ENCODE peak calls at places on chromosomes 4 and X, in seven cellular contexts. One of them, this sample, is unnamed.

GRCh38 chr4:45931151-45931550 is 192.7 kb downstream of the GABRG1 start:
- DNase-seq in SK-N-SH: no peak
- DNase-seq in H1: no peak
- DNase-seq in HCT116: no peak
- DNase-seq in K562: no peak
- DNase-seq in HepG2: no peak
- DNase-seq in GM12878: no peak
- DNase-seq in this sample: no peak

GRCh38 chr4:16627999-16628398 is 270.4 kb downstream of the LDB2 start:
- DNase-seq in SK-N-SH: no peak
- DNase-seq in H1: no peak
- DNase-seq in HCT116: no peak
- DNase-seq in K562: no peak
- DNase-seq in HepG2: no peak
- DNase-seq in GM12878: no peak
- DNase-seq in this sample: no peak

GRCh38 chr4:37879365-37879764 is 11.5 kb upstream of the TBC1D1 start:
- DNase-seq in SK-N-SH: no peak
- DNase-seq in H1: no peak
- DNase-seq in HCT116: no peak
- DNase-seq in K562: no peak
- DNase-seq in HepG2: no peak
- DNase-seq in GM12878: no peak
- DNase-seq in this sample: no peak

GRCh38 chr4:108359936-108360681 is 191.4 kb upstream of the LEF1 start:
- DNase-seq in SK-N-SH: no peak
- DNase-seq in H1: no peak
- DNase-seq in HCT116: no peak
- DNase-seq in K562: peak; percentile 95
- DNase-seq in HepG2: no peak
- DNase-seq in GM12878: no peak
- DNase-seq in this sample: no peak

GRCh38 chr4:129583868-129584267 is 487.9 kb downstream of the C4orf33 start:
- DNase-seq in SK-N-SH: no peak
- DNase-seq in H1: no peak
- DNase-seq in HCT116: no peak
- DNase-seq in K562: no peak
- DNase-seq in HepG2: no peak
- DNase-seq in GM12878: no peak
- DNase-seq in this sample: no peak

GRCh38 chr4:123554263-123554662 is 157.7 kb downstream of the SPRY1 start:
- DNase-seq in SK-N-SH: no peak
- DNase-seq in H1: no peak
- DNase-seq in HCT116: no peak
- DNase-seq in K562: no peak
- DNase-seq in HepG2: no peak
- DNase-seq in GM12878: no peak
- DNase-seq in this sample: no peak

GRCh38 chr4:59039046-59039445 is 1928.9 kb upstream of the IGFBP7 start:
- DNase-seq in SK-N-SH: no peak
- DNase-seq in H1: no peak
- DNase-seq in HCT116: no peak
- DNase-seq in K562: no peak
- DNase-seq in HepG2: no peak
- DNase-seq in GM12878: no peak
- DNase-seq in this sample: no peak

GRCh38 chr4:113979157-113979972 is at the start of gene ARSJ:
- DNase-seq in SK-N-SH: peak; percentile 76
- DNase-seq in H1: peak; percentile 80
- DNase-seq in HCT116: peak; percentile 32
- DNase-seq in K562: no peak
- DNase-seq in HepG2: no peak
- DNase-seq in GM12878: no peak
- DNase-seq in this sample: peak; percentile 56

GRCh38 chr4:77156533-77156911 is 485 bp upstream of the CCNG2 start:
- DNase-seq in SK-N-SH: peak; percentile 91
- DNase-seq in H1: peak; percentile 89
- DNase-seq in HCT116: peak; percentile 100
- DNase-seq in K562: peak; percentile 98
- DNase-seq in HepG2: peak; percentile 99
- DNase-seq in GM12878: peak; percentile 98
- DNase-seq in this sample: peak; percentile 99

GRCh38 chr4:77158487-77158861 is 1.5 kb downstream of the CCNG2 start:
- DNase-seq in SK-N-SH: no peak
- DNase-seq in H1: no peak
- DNase-seq in HCT116: no peak
- DNase-seq in K562: peak; percentile 19
- DNase-seq in HepG2: no peak
- DNase-seq in GM12878: no peak
- DNase-seq in this sample: no peak

GRCh38 chr4:77155631-77156345 is 1.2 kb upstream of the CCNG2 start:
- DNase-seq in SK-N-SH: no peak
- DNase-seq in H1: no peak
- DNase-seq in HCT116: no peak
- DNase-seq in K562: no peak
- DNase-seq in HepG2: no peak
- DNase-seq in GM12878: no peak
- DNase-seq in this sample: peak; percentile 87

GRCh38 chr4:77157859-77158486 is 966 bp downstream of the CCNG2 start:
- DNase-seq in SK-N-SH: peak; percentile 93
- DNase-seq in H1: peak; percentile 93
- DNase-seq in HCT116: peak; percentile 51
- DNase-seq in K562: peak; percentile 77
- DNase-seq in HepG2: peak; percentile 78
- DNase-seq in GM12878: peak; percentile 45
- DNase-seq in this sample: peak; percentile 66

DNA sequence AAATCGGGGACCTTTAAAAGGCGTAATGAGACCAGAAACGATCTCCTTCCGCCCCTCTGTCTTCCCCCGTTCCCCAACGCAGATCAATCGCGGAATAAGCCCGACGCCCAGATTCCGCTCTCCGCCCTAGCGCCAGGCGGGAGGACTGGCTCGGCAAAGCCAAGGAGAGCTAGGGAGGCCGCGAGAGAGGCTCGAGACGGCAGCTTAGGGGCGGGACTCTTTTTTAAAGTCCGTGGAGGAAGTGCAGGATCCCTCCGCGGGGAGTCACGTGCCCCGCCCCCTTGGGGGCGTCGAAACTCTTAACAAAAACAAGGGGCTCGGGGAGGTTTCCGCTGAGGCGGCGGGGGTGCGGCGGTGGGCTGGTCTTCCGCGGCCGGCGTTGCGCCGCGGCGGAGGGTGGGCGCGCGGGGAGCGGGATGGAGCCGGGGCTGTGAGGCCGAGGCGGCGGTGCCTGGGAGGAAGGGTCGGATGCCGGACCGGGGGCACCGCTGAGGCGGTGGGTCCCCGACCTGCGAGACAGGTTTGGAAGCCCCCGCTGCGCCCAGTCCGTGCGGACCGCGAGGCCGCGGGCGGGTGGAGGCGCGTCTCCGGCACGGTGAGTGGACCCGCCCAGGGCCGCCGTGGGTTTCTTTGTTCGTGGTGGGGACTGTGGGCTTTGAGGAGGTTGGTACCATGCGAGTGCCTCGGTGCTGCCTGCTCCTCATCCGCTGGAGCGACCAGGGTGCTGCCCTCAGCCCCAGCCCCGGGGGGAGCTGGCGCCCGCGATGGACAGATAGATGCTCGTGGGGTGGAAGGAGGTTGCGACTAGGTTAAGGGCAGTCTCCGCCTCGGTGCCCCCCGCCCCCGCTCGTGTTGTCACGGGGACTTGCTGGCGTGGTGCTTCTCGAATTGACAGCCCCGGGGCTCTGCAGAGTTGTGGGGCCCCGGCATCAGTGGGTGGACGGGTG is at the start of gene CCNG2:
- DNase-seq in SK-N-SH: peak; percentile 84
- DNase-seq in H1: peak; percentile 97
- DNase-seq in HCT116: no peak
- DNase-seq in K562: peak; percentile 88
- DNase-seq in HepG2: peak; percentile 12
- DNase-seq in GM12878: no peak
- DNase-seq in this sample: no peak
- TF ChIP-seq JUND in SK-N-SH: peak; percentile 37
- TF ChIP-seq JUND in H1: no peak
- TF ChIP-seq JUND in HCT116: peak; percentile 46
- TF ChIP-seq JUND in K562: no peak
- TF ChIP-seq JUND in HepG2: peak; percentile 42
- TF ChIP-seq JUND in GM12878: no peak
- TF ChIP-seq JUND in this sample: no peak

GRCh38 chrX:110287605-110288004 is 30.3 kb downstream of the AMMECR1 start:
- DNase-seq in SK-N-SH: no peak
- DNase-seq in H1: no peak
- DNase-seq in HCT116: no peak
- DNase-seq in K562: no peak
- DNase-seq in HepG2: no peak
- DNase-seq in GM12878: no peak
- DNase-seq in this sample: no peak
- TF ChIP-seq JUND in SK-N-SH: no peak
- TF ChIP-seq JUND in H1: no peak
- TF ChIP-seq JUND in HCT116: no peak
- TF ChIP-seq JUND in K562: no peak
- TF ChIP-seq JUND in HepG2: no peak
- TF ChIP-seq JUND in GM12878: no peak
- TF ChIP-seq JUND in this sample: no peak

DNA sequence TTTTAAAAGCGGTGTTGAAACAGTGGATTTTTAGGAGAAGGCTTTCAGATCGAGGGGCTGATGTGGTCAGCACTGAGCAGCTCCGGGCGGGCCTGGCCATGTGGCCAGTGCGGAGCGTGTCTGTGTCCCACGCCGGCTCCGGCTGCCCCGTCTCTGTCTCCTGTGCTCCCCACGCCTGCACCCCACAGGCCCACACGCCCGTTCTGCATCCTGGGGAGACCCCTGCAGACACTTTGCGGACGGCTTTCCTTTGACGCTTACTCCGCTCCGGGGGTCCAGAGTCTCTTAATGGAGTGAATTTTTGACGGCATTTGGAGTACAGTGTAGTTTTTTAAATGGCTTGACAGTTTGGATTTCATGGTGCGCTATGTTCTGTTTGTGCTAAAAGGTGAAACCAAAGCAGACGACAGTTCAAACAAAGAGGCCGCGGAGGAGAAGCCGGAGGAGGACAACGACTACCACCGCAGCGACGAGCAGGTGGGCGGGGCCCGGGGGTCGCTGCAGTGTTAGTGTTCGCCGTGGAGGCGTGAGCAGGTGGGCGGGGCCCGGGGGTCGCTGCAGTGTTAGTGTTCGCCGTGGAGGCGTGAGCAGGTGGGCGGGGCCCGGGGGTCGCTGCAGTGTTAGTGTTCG is 38.7 kb downstream of the PCGF3 start:
- DNase-seq in SK-N-SH: no peak
- DNase-seq in H1: no peak
- DNase-seq in HCT116: no peak
- DNase-seq in K562: no peak
- DNase-seq in HepG2: no peak
- DNase-seq in GM12878: no peak
- DNase-seq in this sample: no peak
- TF ChIP-seq JUND in SK-N-SH: no peak
- TF ChIP-seq JUND in H1: no peak
- TF ChIP-seq JUND in HCT116: no peak
- TF ChIP-seq JUND in K562: no peak
- TF ChIP-seq JUND in HepG2: no peak
- TF ChIP-seq JUND in GM12878: no peak
- TF ChIP-seq JUND in this sample: no peak

DNA sequence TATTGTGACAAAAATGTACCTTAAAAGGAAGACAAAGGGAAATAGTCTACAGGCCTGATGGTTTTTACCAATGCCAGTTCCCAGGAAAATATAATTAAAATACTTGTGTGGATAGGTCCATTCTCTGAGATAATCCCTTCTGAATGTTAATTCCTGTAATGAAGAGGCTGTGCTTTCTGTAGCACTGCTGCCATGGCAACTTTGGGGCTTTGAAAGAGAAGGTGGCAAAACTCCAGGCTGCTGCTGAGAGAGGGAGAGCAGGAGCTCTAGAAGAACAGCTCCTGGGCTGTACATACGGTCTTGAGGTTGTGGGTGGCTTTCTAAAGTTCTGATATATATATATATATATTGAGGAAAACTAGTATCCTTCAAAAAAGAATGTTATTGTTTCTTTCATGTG is 125.4 kb downstream of the PDLIM5 start:
- DNase-seq in SK-N-SH: peak; percentile 39
- DNase-seq in H1: no peak
- DNase-seq in HCT116: no peak
- DNase-seq in K562: no peak
- DNase-seq in HepG2: no peak
- DNase-seq in GM12878: no peak
- DNase-seq in this sample: no peak
- TF ChIP-seq JUND in SK-N-SH: no peak
- TF ChIP-seq JUND in H1: no peak
- TF ChIP-seq JUND in HCT116: no peak
- TF ChIP-seq JUND in K562: no peak
- TF ChIP-seq JUND in HepG2: no peak
- TF ChIP-seq JUND in GM12878: no peak
- TF ChIP-seq JUND in this sample: no peak

GRCh38 chr4:40321671-40322131 is 13.4 kb upstream of the CHRNA9 start:
- DNase-seq in SK-N-SH: no peak
- DNase-seq in H1: no peak
- DNase-seq in HCT116: no peak
- DNase-seq in K562: no peak
- DNase-seq in HepG2: no peak
- DNase-seq in GM12878: no peak
- DNase-seq in this sample: peak; percentile 38
- TF ChIP-seq JUND in SK-N-SH: no peak
- TF ChIP-seq JUND in H1: no peak
- TF ChIP-seq JUND in HCT116: no peak
- TF ChIP-seq JUND in K562: no peak
- TF ChIP-seq JUND in HepG2: no peak
- TF ChIP-seq JUND in GM12878: no peak
- TF ChIP-seq JUND in this sample: no peak

GRCh38 chr4:140158234-140159030 is 4.4 kb upstream of the MAML3 start:
- DNase-seq in SK-N-SH: peak; percentile 46
- DNase-seq in H1: no peak
- DNase-seq in HCT116: no peak
- DNase-seq in K562: no peak
- DNase-seq in HepG2: no peak
- DNase-seq in GM12878: no peak
- DNase-seq in this sample: peak; percentile 57
- TF ChIP-seq JUND in SK-N-SH: no peak
- TF ChIP-seq JUND in H1: no peak
- TF ChIP-seq JUND in HCT116: no peak
- TF ChIP-seq JUND in K562: no peak
- TF ChIP-seq JUND in HepG2: no peak
- TF ChIP-seq JUND in GM12878: no peak
- TF ChIP-seq JUND in this sample: no peak